ENCODE peak calls at places on chromosomes 7 and 10, in four cellular contexts. K, B, V and L are unnamed samples.

GRCh38 chr7:98296833-98297232 is 15.3 kb downstream of the BRI3 start:
- DNase-seq in K (no peak), B (no peak), V (no peak), L (no peak)

GRCh38 chr7:71472962-71473361 is 341.0 kb downstream of the GALNT17 start:
- DNase-seq in K (no peak), B (no peak), V (no peak), L (no peak)

GRCh38 chr7:111855842-111856227 is 293.5 kb upstream of the IMMP2L start:
- DNase-seq in K (peak; percentile 49), B (peak; percentile 25), V (peak; percentile 22), L (no peak)

GRCh38 chr7:45638916-45639315 is 64.7 kb downstream of the ADCY1 start:
- DNase-seq in K (peak; percentile 29), B (no peak), V (no peak), L (no peak)

GRCh38 chr7:781228-781864 is 50.9 kb upstream of the SUN1 start:
- DNase-seq in K (no peak), B (no peak), V (no peak), L (peak; percentile 16)

GRCh38 chr7:107659666-107660065 is 962 bp upstream of the SLC26A4 start:
- DNase-seq in K (no peak), B (no peak), V (peak; percentile 84), L (no peak)

GRCh38 chr10:70084189-70084588 is 31.5 kb downstream of the MACROH2A2 start:
- DNase-seq in K (no peak), B (no peak), V (no peak), L (no peak)

GRCh38 chr7:134693256-134693655 is 46.6 kb downstream of the BPGM start:
- DNase-seq in K (peak; percentile 32), B (no peak), V (peak; percentile 97), L (no peak)

GRCh38 chr7:831596-832291 is 532 bp upstream of the SUN1 start:
- DNase-seq in K (peak; percentile 77), B (no peak), V (peak; percentile 93), L (peak; percentile 84)

GRCh38 chr10:93756128-93756517 is 1.6 kb upstream of the LGI1 start:
- DNase-seq in K (no peak), B (no peak), V (no peak), L (no peak)

GRCh38 chr7:104231054-104232046 is 23.5 kb upstream of the ORC5 start:
- DNase-seq in K (peak; percentile 75), B (peak; percentile 46), V (peak; percentile 39), L (peak; percentile 80)

GRCh38 chr10:100894033-100894432 is 18.7 kb upstream of the SLF2 start:
- DNase-seq in K (no peak), B (no peak), V (no peak), L (no peak)

GRCh38 chr10:72779874-72780273 is 87.9 kb downstream of the MCU start:
- DNase-seq in K (no peak), B (no peak), V (no peak), L (no peak)

GRCh38 chr7:601573-602340 is 82.1 kb upstream of the PDGFA start:
- DNase-seq in K (no peak), B (no peak), V (peak; percentile 38), L (peak; percentile 88)

GRCh38 chr7:55387062-55387965 is 22.2 kb downstream of the LANCL2 start:
- DNase-seq in K (no peak), B (no peak), V (peak; percentile 19), L (no peak)

GRCh38 chr7:41886906-41887311 is 184.0 kb upstream of the INHBA start:
- DNase-seq in K (peak; percentile 34), B (no peak), V (peak; percentile 99), L (no peak)

GRCh38 chr10:101060951-101061813 is 607 bp upstream of the KAZALD1 start:
- DNase-seq in K (peak; percentile 99), B (peak; percentile 96), V (peak; percentile 89), L (peak; percentile 98)

GRCh38 chr7:13044309-13044708 is 356.9 kb downstream of the ARL4A start:
- DNase-seq in K (no peak), B (no peak), V (no peak), L (no peak)

GRCh38 chr7:38554586-38554985 is 76.6 kb downstream of the AMPH start:
- DNase-seq in K (no peak), B (no peak), V (no peak), L (no peak)

GRCh38 chr7:22137026-22137425 is 191.3 kb upstream of the CDCA7L start:
- DNase-seq in K (no peak), B (no peak), V (peak; percentile 88), L (no peak)

GRCh38 chr10:104123397-104123796 is 1.4 kb downstream of the SFR1 start:
- DNase-seq in K (no peak), B (no peak), V (no peak), L (peak; percentile 27)

GRCh38 chr10:43696909-43697499 is 48.3 kb upstream of the ZNF32 start:
- DNase-seq in K (no peak), B (no peak), V (no peak), L (no peak)

GRCh38 chr10:78626471-78626870 is 442.3 kb upstream of the ZMIZ1 start:
- DNase-seq in K (no peak), B (no peak), V (no peak), L (no peak)

GRCh38 chr7:94511763-94512162 is 2.2 kb downstream of the CASD1 start:
- DNase-seq in K (no peak), B (no peak), V (peak; percentile 48), L (no peak)

GRCh38 chr7:87876759-87877234 is 504 bp downstream of the DBF4 start:
- DNase-seq in K (peak; percentile 80), B (peak; percentile 66), V (peak; percentile 64), L (peak; percentile 47)

GRCh38 chr10:131928248-131929095 is 27.7 kb downstream of the PPP2R2D start:
- DNase-seq in K (no peak), B (no peak), V (peak; percentile 51), L (peak; percentile 82)

GRCh38 chr7:130151591-130152269 is 53.5 kb downstream of the TMEM209 start:
- DNase-seq in K (no peak), B (no peak), V (peak; percentile 49), L (no peak)

GRCh38 chr7:40221836-40222235 is 87.0 kb downstream of the SUGCT start:
- DNase-seq in K (peak; percentile 14), B (no peak), V (peak; percentile 99), L (no peak)

GRCh38 chr10:79434816-79435215 is 10.6 kb downstream of the ZCCHC24 start:
- DNase-seq in K (no peak), B (no peak), V (peak; percentile 84), L (no peak)

GRCh38 chr10:133131053-133131452 is 29.0 kb upstream of the KNDC1 start:
- DNase-seq in K (no peak), B (no peak), V (no peak), L (no peak)

GRCh38 chr10:29105516-29106215 is 183.2 kb upstream of the LYZL1 start:
- DNase-seq in K (peak; percentile 40), B (no peak), V (peak; percentile 92), L (no peak)

GRCh38 chr10:114405011-114405350 is 679 bp upstream of the AFAP1L2 start:
- DNase-seq in K (no peak), B (no peak), V (no peak), L (no peak)

GRCh38 chr7:158187055-158187770 is 400.4 kb downstream of the PTPRN2 start:
- DNase-seq in K (no peak), B (no peak), V (peak; percentile 61), L (peak; percentile 2)

GRCh38 chr10:73493781-73494180 is 2.0 kb downstream of the PPP3CB start:
- DNase-seq in K (no peak), B (no peak), V (peak; percentile 71), L (no peak)

GRCh38 chr7:122433765-122434164 is 129.2 kb upstream of the FEZF1 start:
- DNase-seq in K (no peak), B (no peak), V (no peak), L (no peak)

DNA sequence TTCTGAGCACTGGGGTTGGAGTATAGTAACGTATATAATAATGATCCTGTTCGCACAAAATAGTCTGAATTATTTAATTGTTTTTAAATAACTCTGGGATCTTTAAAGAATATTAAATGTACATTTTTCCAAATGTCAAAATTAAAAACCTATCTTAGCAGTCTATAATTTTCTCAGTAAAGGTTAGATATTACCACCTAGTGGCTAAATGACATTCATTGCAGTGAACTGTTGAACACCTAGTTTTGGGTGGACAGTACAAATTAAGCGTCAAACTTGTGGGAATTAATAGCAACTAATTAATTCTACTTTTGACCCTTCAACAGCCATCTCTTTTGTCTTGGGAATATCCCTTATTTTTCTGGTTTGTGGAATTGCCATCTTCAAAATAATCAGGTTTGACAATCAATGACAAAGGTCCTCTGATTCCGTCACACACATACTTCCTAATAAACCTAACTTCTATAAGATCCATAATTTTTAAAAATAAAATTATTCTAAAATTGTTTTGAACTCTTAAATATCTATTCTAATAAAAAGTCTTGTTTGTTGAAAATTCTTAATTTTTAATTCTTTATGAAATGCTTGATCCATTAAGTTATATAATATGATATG is 165.7 kb downstream of the SEMA3D start:
- DNase-seq in K (peak; percentile 15), B (no peak), V (no peak), L (no peak)
- TF ChIP-seq CTCF in K (peak; percentile 76), B (peak; percentile 52), V (peak; percentile 56), L (no peak)

DNA sequence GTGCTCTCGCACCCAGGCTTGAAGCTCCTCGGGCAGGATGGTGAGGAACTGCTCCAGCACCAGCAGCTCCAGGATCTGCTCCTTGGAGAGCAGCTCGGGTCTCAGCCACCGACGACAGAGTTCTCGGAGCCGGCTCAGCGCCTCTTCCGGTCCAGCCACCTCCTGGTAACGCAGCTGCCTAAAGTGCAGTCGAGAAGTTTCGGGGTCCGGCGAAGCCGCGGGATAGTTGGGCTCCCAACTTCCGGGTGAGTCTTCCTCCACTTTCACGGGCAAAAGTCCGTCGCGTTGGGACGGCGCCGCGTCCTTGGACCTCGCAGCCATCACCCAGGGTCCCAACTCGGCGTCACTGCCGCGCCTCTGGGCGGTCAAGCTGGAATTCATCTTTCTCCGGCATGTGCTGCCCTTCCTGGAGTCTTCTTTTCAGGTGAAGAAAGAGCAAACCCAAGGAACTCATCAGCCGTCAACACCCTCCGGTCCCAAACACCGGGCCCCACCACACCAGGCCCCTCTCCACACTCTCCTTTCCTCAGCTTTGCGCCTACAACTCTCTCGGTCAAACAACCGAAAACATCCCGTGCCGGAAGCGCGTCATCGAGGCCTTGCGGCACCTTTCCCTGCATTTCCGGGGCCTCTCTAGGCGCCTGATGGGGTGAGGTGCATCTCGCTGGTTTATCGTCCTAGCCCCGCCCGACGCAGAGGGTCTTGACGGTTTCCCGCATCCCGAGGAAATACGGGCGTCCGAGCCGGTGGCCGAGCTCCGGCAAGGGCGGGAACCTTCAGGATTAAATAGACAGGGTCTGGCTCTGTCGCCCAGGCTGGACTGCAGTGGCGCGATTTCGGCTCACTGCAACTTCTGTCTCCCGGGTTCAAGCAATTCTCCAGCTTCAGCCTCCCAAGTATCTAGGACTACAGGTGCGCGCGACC is at the start of gene ZNF394:
- DNase-seq in K (peak; percentile 95), B (peak; percentile 74), V (peak; percentile 92), L (peak; percentile 92)
- TF ChIP-seq CTCF in K (no peak), B (no peak), V (no peak), L (no peak)

GRCh38 chr10:62636825-62637248 is 167.7 kb upstream of the ADO start:
- DNase-seq in K (no peak), B (no peak), V (no peak), L (no peak)
- TF ChIP-seq CTCF in K (no peak), B (no peak), V (peak; percentile 46), L (no peak)

GRCh38 chr7:5546626-5547025 is 123.0 kb upstream of the TNRC18 start:
- DNase-seq in K (no peak), B (no peak), V (no peak), L (no peak)
- TF ChIP-seq CTCF in K (no peak), B (no peak), V (no peak), L (no peak)